ENCODE peak calls at places on chromosome 17, in seven cellular contexts. E is natural killer cell, N is body of pancreas, R is astrocyte of the spinal cord, T is cardiac muscle cell, C is ovary, S is tibial nerve. L is an unnamed sample.

GRCh38 chr17:19386974-19387920 is at the start of gene MFAP4:
- DNase-seq in S (peak), E (no peak), T (peak), R (peak), N (no peak), C (peak), L (no peak)

GRCh38 chr17:57455063-57455914 is 199.0 kb downstream of the MSI2 start:
- DNase-seq in S (no peak), R (peak), C (no peak), E (peak), N (no peak), T (no peak), L (no peak)

GRCh38 chr17:77242118-77242800 is 101.5 kb downstream of the SEC14L1 start:
- DNase-seq in C (no peak), T (no peak), E (no peak), N (no peak), S (no peak), R (no peak), L (no peak)

GRCh38 chr17:59423137-59423703 is 91.8 kb downstream of the YPEL2 start:
- DNase-seq in R (peak), C (no peak), T (peak), E (no peak), S (no peak), N (peak), L (no peak)

GRCh38 chr17:57110152-57110542 is 25.1 kb downstream of the AKAP1 start:
- DNase-seq in S (no peak), T (no peak), R (no peak), N (no peak), E (no peak), C (peak), L (no peak)

GRCh38 chr17:3827124-3827773 is 18.8 kb downstream of the NCBP3 start:
- DNase-seq in C (peak), E (peak), R (peak), T (peak), N (peak), S (no peak), L (peak)

GRCh38 chr17:76527430-76528111 is 9.9 kb downstream of the CYGB start:
- DNase-seq in S (peak), C (peak), E (peak), N (no peak), R (peak), T (no peak), L (no peak)

GRCh38 chr17:28871056-28871579 is 16.3 kb downstream of the ERAL1 start:
- DNase-seq in N (no peak), C (no peak), T (no peak), R (no peak), E (peak), S (no peak), L (no peak)

GRCh38 chr17:37742762-37743611 is 1.9 kb downstream of the HNF1B start:
- DNase-seq in R (no peak), S (no peak), E (no peak), N (peak), C (no peak), T (peak), L (peak)

GRCh38 chr17:2802574-2802973 is 6.3 kb downstream of the RAP1GAP2 start:
- DNase-seq in R (no peak), T (no peak), C (no peak), N (no peak), E (no peak), S (no peak), L (no peak)

GRCh38 chr17:76191891-76192290 is 48.4 kb downstream of the RNF157 start:
- DNase-seq in N (no peak), R (no peak), E (no peak), S (no peak), C (no peak), T (no peak), L (no peak)

GRCh38 chr17:38704645-38705522 is at the start of gene MLLT6:
- DNase-seq in E (peak), S (peak), T (peak), R (peak), N (peak), C (peak), L (peak)

GRCh38 chr17:41490022-41490421 is 312 bp upstream of the KRT36 start:
- DNase-seq in S (no peak), N (no peak), T (no peak), E (no peak), C (no peak), R (no peak), L (no peak)

GRCh38 chr17:19318611-19319010 is 43.9 kb downstream of the B9D1 start:
- DNase-seq in T (no peak), S (no peak), C (no peak), R (no peak), N (no peak), E (no peak), L (no peak)

GRCh38 chr17:81471804-81472456 is 40.7 kb downstream of the ACTG1 start:
- DNase-seq in T (peak), E (no peak), N (no peak), S (peak), R (peak), C (peak), L (no peak)
- TF ChIP-seq CTCF in T (no peak), E (no peak), N (no peak), S (peak), R (peak), C (peak), L (no peak)

DNA sequence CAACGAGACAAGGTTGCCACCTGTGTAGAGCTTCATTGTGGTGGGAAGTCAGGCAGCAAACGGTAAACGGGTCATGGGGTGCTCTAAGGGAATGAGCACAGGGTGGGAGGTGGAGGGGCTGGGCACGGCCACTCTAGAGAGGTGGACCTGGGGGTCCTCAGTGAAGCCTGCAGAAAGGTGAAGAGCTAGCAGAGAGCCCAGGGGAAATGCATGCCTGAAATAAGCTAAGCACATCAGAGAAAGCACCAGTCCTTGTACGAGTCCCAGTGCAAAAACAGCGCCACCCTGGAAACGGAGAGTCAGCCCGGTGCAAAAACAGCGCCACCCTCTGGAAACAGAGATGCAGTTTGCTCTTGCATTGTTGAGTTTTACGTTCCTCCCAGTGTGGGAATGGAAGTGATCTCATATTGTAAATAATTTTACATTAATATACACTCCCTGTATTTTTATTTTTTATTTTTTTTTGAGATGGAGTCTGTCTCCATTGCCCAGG is 65.0 kb downstream of the TBC1D16 start:
- DNase-seq in R (no peak), C (no peak), E (no peak), S (no peak), N (peak), T (peak), L (no peak)
- TF ChIP-seq CTCF in R (peak), C (no peak), E (peak), S (peak), N (peak), T (peak), L (peak)

GRCh38 chr17:8372422-8372821 is 4.1 kb downstream of the KRABD2 start:
- DNase-seq in N (no peak), R (no peak), S (no peak), T (no peak), E (no peak), C (no peak), L (no peak)

GRCh38 chr17:8375738-8376259 is 705 bp downstream of the KRABD2 start:
- DNase-seq in S (no peak), R (no peak), E (no peak), T (no peak), N (no peak), C (no peak), L (peak)

GRCh38 chr17:8377422-8377821 is 918 bp upstream of the KRABD2 start:
- DNase-seq in S (no peak), T (no peak), C (no peak), N (no peak), E (no peak), R (no peak), L (no peak)

GRCh38 chr17:8380049-8380448 is 2.9 kb downstream of the RPL26 start:
- DNase-seq in C (no peak), T (no peak), R (no peak), E (no peak), S (no peak), N (no peak), L (no peak)

GRCh38 chr17:8376302-8377067 is at the start of gene KRABD2:
- DNase-seq in C (peak), N (peak), R (peak), E (peak), S (peak), T (peak), L (peak)
- TF ChIP-seq CTCF in C (peak), N (peak), R (peak), E (peak), S (peak), T (peak), L (peak)

DNA sequence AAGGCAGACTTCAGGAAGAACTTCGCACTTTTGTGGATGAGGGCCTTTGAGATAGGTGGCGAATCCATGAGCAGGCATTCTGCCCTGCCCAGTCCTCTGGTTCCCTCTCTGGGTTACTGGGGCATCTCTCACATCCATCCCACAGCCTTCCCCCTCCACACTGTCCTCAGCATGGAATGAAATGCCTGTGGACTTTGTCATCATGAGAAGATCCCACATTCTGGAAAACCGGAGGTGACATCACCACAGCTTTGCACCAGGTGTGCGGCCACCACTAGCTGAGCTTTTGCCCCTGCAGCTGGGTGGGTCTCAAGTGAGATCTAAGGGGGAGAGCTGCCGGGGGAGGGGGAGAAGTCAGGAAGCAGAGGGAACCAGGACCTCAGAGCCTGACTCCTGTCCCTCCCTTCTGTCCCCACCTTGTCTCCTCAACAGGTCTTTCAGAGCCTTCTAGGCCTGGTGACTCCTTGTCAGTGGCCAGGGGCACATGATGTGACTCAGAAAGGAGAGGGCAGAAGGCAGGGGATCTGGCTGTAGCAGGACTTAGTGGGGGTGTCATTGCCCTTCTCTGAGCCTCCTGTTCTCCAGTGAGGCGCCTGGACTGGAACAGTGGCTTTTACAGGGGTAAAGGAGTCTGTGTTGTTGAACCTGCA is 40.0 kb upstream of the DLX4 start:
- DNase-seq in S (no peak), R (no peak), N (no peak), E (no peak), C (no peak), T (no peak), L (no peak)
- TF ChIP-seq CTCF in S (no peak), R (no peak), N (no peak), E (no peak), C (no peak), T (no peak), L (no peak)

DNA sequence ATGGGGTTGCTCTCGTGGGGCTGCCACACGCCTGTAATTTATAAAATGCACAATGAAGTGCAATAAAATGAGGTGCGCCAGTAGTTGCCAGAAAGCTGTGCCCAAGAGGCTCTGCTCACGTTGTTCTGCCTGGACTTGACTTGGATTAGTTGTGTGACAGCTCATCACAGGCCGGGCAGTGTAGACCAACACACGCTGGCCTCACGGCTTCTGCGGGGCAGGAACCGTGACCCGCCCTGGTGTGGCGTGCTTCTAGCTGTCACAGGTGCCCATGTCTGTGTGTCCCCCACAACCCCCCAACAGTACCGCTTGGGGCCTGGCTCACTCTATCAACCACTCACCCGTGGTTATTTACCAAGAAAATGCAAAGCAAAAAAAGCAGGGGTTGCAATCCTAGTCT is 112.2 kb upstream of the ZNF750 start:
- DNase-seq in E (no peak), S (no peak), C (peak), N (no peak), R (no peak), T (no peak), L (no peak)
- TF ChIP-seq CTCF in E (no peak), S (no peak), C (no peak), N (no peak), R (no peak), T (no peak), L (no peak)

GRCh38 chr17:56000411-56000810 is 152.9 kb upstream of the ANKFN1 start:
- DNase-seq in N (no peak), R (no peak), E (no peak), T (no peak), S (no peak), C (no peak), L (no peak)

DNA sequence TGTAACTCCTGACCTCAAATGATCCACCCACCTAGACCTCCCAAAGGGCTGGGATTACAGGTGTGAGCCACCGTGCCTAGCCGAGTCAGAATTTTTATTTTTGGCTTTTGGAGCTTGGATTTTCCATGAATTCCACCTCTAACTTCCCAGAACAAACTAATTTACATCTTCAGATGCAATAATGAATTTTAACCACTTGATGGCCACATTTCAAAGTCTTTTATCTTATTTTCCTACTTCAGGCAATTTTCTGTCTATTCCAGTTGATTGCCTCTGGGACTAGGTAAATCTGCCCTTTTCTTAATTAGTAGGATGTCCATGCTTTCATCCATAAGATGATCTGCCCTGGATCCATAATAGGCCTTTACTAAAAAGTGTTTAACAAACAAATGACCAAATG is 156.4 kb upstream of the ANKFN1 start:
- DNase-seq in S (no peak), C (no peak), E (no peak), N (no peak), T (no peak), R (no peak), L (no peak)
- TF ChIP-seq CTCF in S (no peak), C (no peak), E (no peak), N (no peak), T (no peak), R (no peak), L (peak)

DNA sequence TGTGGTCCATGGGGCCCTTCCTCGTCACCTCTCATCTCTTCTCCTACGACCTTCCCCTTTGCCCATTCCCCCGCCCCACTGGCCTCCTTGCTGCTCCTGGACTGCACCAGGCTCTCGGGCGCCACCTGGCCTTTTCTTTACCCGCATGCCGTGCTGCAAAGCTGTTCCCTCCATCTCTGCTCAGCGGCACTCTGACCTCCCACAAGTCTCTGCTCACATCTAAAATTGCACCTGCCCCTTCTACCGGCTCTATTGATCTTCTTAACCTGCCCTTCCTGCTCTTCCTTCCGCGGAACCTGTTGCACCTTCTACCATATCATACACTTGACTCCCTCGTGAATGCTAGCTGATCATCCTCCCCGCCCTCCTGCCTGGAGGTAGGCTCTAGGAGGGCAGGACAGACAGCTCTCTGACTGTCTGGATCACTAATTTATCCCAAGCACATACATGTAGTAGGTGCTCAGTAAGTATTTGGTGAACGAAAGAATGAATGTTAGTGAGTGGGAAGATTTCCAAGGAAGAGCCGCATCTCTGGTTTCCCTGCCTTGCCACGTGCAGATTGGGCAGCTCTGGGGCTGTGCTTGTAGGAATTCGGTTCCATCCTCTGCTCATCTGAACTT is 17.3 kb downstream of the DNAH17 start:
- DNase-seq in S (no peak), R (no peak), E (no peak), N (peak), T (no peak), C (no peak), L (no peak)
- TF ChIP-seq CTCF in S (no peak), R (peak), E (no peak), N (peak), T (no peak), C (no peak), L (no peak)

GRCh38 chr17:14336418-14336817 is 35.5 kb downstream of the HS3ST3B1 start:
- DNase-seq in T (no peak), S (no peak), C (no peak), N (no peak), R (no peak), E (no peak), L (no peak)

GRCh38 chr17:14334919-14335318 is 34.0 kb downstream of the HS3ST3B1 start:
- DNase-seq in R (no peak), T (no peak), C (no peak), E (no peak), N (no peak), S (no peak), L (no peak)

GRCh38 chr17:14340968-14341412 is 40.1 kb downstream of the HS3ST3B1 start:
- DNase-seq in N (no peak), R (peak), T (no peak), C (no peak), S (no peak), E (no peak), L (no peak)

GRCh38 chr17:14334261-14334860 is 33.5 kb downstream of the HS3ST3B1 start:
- DNase-seq in S (no peak), T (no peak), C (no peak), R (no peak), N (no peak), E (no peak), L (no peak)

GRCh38 chr17:14337596-14338079 is 36.8 kb downstream of the HS3ST3B1 start:
- DNase-seq in R (no peak), E (no peak), C (no peak), S (no peak), T (no peak), N (no peak), L (no peak)
- TF ChIP-seq CTCF in R (no peak), E (no peak), C (no peak), S (no peak), T (no peak), N (no peak), L (no peak)

DNA sequence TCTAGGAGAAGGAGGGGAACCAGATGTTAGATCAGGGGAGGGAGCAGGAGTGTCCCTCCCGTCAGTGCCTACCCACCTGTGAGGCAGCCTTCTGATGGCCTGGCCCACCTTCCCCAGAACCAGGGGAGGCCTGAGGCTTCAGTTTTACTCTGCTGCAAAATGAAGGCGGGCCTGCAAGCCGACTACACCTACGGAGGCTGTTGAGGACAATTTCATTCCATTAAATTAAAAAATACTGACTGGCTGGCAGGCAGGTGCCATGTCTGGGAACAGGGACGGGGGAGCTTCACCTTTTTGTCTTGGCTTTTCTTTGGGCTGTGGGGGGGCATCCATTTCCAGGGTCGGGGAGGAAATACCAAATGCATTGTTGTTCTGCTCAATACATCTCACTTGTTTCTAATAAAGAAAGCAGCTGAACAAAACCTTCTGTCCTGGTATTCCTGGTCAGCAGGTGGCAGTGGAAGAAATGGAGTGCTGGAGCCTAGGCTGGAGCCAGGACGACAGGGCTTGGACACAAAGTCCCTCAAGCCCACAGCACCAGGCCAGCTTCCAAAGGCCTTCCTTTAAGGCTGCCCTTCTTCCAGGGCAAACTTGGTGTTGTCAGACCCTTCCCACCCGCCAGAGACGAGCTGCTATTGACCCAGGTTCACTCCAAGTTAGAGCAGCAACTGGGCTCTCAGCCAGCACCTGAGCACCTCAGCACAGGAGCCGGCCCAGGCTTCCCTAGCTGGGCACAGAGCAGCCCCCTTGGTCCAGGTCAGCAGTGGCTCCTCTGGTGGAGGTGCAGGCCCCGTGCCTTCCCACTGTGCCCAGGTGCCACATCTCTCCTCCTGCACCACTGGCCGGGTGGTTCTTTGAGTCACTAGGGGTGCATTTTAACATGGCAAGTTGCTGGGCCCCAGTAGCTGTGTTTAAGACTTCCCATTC is 23.5 kb downstream of the PLCD3 start:
- DNase-seq in S (no peak), T (no peak), C (no peak), N (no peak), R (no peak), E (no peak), L (no peak)
- TF ChIP-seq CTCF in S (no peak), T (no peak), C (no peak), N (no peak), R (peak), E (no peak), L (no peak)

L was measured in progenitor cell of endocrine pancreas.